ENCODE peak calls at places on chromosomes 16 and 17, in five cellular contexts. W, Q, B, O and U are unnamed samples.
A peak's percentile ranks its signal among the peaks of the same experiment; 100 is the strongest.

GRCh38 chr17:80683625-80684100 is 139.0 kb downstream of the RPTOR start:
- DNase-seq in W (no peak), Q (no peak), B (no peak), O (no peak), U (no peak)

GRCh38 chr16:30010817-30011504 is at the start of gene DOC2A:
- DNase-seq in W (no peak), Q (peak; percentile 41), B (peak; percentile 60), O (no peak), U (peak; percentile 10)

GRCh38 chr17:8868529-8868951 is 1.1 kb upstream of the PIK3R6 start:
- DNase-seq in W (no peak), Q (no peak), B (no peak), O (no peak), U (no peak)

GRCh38 chr17:7238418-7239090 is 703 bp downstream of the PHF23 start:
- DNase-seq in W (no peak), Q (no peak), B (no peak), O (no peak), U (no peak)

GRCh38 chr16:77584205-77584859 is 138.0 kb upstream of the NUDT7 start:
- DNase-seq in W (peak; percentile 63), Q (peak; percentile 59), B (peak; percentile 52), O (no peak), U (peak; percentile 75)

GRCh38 chr16:88062341-88062861 is 111.2 kb downstream of the BANP start:
- DNase-seq in W (peak; percentile 78), Q (peak; percentile 31), B (no peak), O (no peak), U (peak; percentile 62)

GRCh38 chr17:66190738-66191606 is 961 bp downstream of the CEP112 start:
- DNase-seq in W (peak; percentile 79), Q (no peak), B (no peak), O (no peak), U (peak; percentile 49)

GRCh38 chr17:5272313-5272712 is 9.8 kb upstream of the RABEP1 start:
- DNase-seq in W (no peak), Q (no peak), B (no peak), O (no peak), U (no peak)

GRCh38 chr17:46979023-46979870 is at the start of gene RPRML:
- DNase-seq in W (no peak), Q (peak; percentile 63), B (peak; percentile 42), O (no peak), U (peak; percentile 22)

GRCh38 chr17:56142325-56142724 is 10.9 kb upstream of the ANKFN1 start:
- DNase-seq in W (peak; percentile 95), Q (no peak), B (no peak), O (no peak), U (peak; percentile 10)

GRCh38 chr17:75633484-75634375 is 496 bp downstream of the SMIM5 start:
- DNase-seq in W (peak; percentile 88), Q (peak; percentile 93), B (peak; percentile 97), O (peak; percentile 74), U (peak; percentile 95)

GRCh38 chr16:12425134-12425941 is 378.3 kb downstream of the CPPED1 start:
- DNase-seq in W (no peak), Q (peak; percentile 15), B (peak; percentile 11), O (no peak), U (no peak)

GRCh38 chr17:34703533-34703932 is 124.2 kb downstream of the TMEM132E start:
- DNase-seq in W (peak; percentile 43), Q (peak; percentile 86), B (peak; percentile 76), O (no peak), U (peak; percentile 3)

GRCh38 chr16:1445518-1446197 is 1.3 kb upstream of the CCDC154 start:
- DNase-seq in W (no peak), Q (no peak), B (no peak), O (no peak), U (no peak)

GRCh38 chr17:80151333-80151732 is 4.4 kb upstream of the EIF4A3 start:
- DNase-seq in W (peak; percentile 86), Q (no peak), B (no peak), O (no peak), U (peak; percentile 87)

GRCh38 chr16:88445583-88445960 is 7.5 kb upstream of the ZFPM1 start:
- DNase-seq in W (no peak), Q (no peak), B (no peak), O (no peak), U (no peak)

GRCh38 chr16:19809121-19809635 is 75.5 kb downstream of the GPRC5B start:
- DNase-seq in W (peak; percentile 36), Q (no peak), B (peak; percentile 13), O (no peak), U (peak; percentile 24)

GRCh38 chr16:80759419-80760162 is 44.8 kb downstream of the CDYL2 start:
- DNase-seq in W (no peak), Q (no peak), B (no peak), O (no peak), U (no peak)

GRCh38 chr16:12667909-12668308 is 135.8 kb downstream of the CPPED1 start:
- DNase-seq in W (no peak), Q (no peak), B (no peak), O (no peak), U (no peak)

GRCh38 chr16:57884655-57885133 is 82.4 kb upstream of the KIFC3 start:
- DNase-seq in W (no peak), Q (no peak), B (peak; percentile 78), O (no peak), U (no peak)

GRCh38 chr16:69319826-69320730 is 8.9 kb downstream of the VPS4A start:
- DNase-seq in W (no peak), Q (no peak), B (no peak), O (no peak), U (no peak)

GRCh38 chr17:34665150-34665802 is 85.9 kb downstream of the TMEM132E start:
- DNase-seq in W (no peak), Q (no peak), B (peak; percentile 14), O (no peak), U (no peak)

GRCh38 chr17:21258593-21258992 is 5.4 kb upstream of the NATD1 start:
- DNase-seq in W (no peak), Q (no peak), B (no peak), O (no peak), U (no peak)
- H2BK15ac ChIP-seq in W (no peak overlapping the region), Q (no peak overlapping the region), B (no peak overlapping the region), O (no peak overlapping the region), U (no peak overlapping the region)

GRCh38 chr17:40303009-40303657 is 5.8 kb upstream of the RARA start:
- DNase-seq in W (peak; percentile 82), Q (no peak), B (peak; percentile 70), O (no peak), U (peak; percentile 83)
- H3K27ac ChIP-seq in W (no peak overlapping the region), Q (peak overlapping the region; percentile 7), B (no peak overlapping the region), O (no peak overlapping the region), U (no peak overlapping the region)

GRCh38 chr16:67652578-67653130 is 7.4 kb downstream of the ACD start:
- DNase-seq in W (no peak), Q (peak; percentile 63), B (peak; percentile 78), O (no peak), U (no peak)
- H3K4me3 ChIP-seq in W (peak overlapping the region; percentile 51), Q (peak overlapping the region; percentile 72), B (no peak overlapping the region), O (peak overlapping the region; percentile 57), U (peak overlapping the region; percentile 31)

DNA sequence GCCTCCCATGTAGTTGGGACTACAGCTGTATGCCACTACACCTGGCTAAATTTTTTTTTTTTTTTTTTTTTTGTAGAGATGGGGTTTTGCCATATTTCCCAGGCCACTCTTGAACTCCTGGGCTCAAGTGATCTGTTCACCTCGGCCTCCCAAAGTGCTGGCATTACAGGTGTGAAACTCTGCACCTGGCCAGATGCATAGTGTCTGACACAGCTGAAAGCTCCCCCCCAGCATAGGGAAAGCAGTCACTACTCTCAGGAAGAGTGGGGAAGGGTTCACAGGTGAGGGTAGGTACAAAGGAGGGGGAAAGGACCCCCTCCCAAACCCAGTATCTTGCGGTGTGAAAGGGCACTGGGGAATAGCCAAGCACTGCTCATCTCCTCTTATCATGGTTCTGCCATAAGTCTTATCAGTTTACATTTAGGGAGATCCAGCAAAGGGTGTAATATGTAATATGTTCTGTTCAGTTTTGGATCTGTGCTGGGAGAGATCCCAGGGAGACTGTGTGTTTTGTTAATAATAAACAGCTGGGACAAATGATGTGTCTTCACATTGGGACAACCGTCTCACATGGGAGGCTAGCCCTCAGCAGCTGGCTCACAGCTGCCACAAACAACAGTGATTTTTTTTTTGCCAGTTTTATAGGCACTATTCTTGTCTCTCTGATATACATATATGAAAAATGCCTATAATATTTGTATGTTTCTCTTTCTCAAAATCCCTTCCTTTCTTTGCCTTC is 6.8 kb upstream of the CAVIN1 start:
- DNase-seq in W (no peak), Q (no peak), B (no peak), O (no peak), U (no peak)
- H2BK15ac ChIP-seq in W (peak overlapping the region; percentile 56), Q (no peak overlapping the region), B (no peak overlapping the region), O (peak overlapping the region; percentile 72), U (no peak overlapping the region)

GRCh38 chr16:28543072-28543471 is 4.3 kb upstream of the NUPR1 start:
- DNase-seq in W (no peak), Q (no peak), B (no peak), O (no peak), U (no peak)
- H3K27ac ChIP-seq in W (no peak overlapping the region), Q (no peak overlapping the region), B (no peak overlapping the region), O (no peak overlapping the region), U (no peak overlapping the region)

DNA sequence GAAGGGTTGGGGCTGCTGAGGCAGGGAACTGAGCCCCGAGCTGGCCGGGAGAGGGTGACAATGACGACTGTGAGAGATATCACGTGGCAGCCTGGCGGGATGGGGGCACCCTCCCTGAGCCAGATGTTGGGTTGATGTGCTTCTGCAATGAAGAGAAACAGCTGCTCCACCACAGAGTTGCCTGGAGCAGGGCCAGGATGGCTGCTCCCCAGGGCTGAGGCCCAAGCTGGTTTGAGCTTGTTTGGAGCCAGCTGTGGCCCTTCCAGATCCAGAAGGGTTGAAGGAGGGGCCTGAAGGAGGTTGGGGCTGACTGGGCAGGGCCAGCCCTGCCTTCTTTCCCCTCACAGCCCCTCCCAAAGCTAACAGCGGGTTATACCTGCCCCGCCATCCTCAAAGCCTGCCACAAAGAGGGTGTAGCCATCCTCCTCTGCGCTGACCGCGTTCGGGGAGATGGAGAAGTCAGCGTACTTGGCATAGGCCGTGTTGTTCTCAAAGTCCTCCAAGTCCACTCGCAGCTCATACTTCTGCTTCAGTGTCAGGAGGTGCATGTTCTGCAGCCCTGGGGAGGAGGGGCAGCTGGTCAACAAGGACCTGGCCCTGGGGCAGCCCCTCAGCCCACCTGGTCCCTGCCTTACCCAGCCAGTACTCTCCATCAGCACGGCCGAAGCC is 2.1 kb downstream of the MFAP4 start:
- DNase-seq in W (peak; percentile 91), Q (no peak), B (peak; percentile 53), O (no peak), U (peak; percentile 75)
- H3K4me3 ChIP-seq in W (no peak overlapping the region), Q (no peak overlapping the region), B (no peak overlapping the region), O (no peak overlapping the region), U (no peak overlapping the region)

GRCh38 chr16:22652463-22652845 is 141.8 kb downstream of the NPIPB5 start:
- DNase-seq in W (no peak), Q (no peak), B (no peak), O (no peak), U (no peak)
- H2BK15ac ChIP-seq in W (no peak overlapping the region), Q (no peak overlapping the region), B (no peak overlapping the region), O (no peak overlapping the region), U (no peak overlapping the region)